ENCODE peak calls at places on chromosome 12, in seven cellular contexts. D is amniotic stem cell; T is tibial artery; I is stimulated activated CD8-positive, alpha-beta memory T cell treated with anti-CD3 and anti-CD28 coated beads, Interleukin-12 subunit alpha, Interleukin-12 subunit beta, amount 100 ng/mL, for 4 hours; H is neural crest cell; M is ecto neural progenitor cell; A is RCC 7860. F is an unnamed sample.

GRCh38 chr12:3207858-3208257 is 130.7 kb downstream of the TSPAN9 start:
- DNase-seq in D (no peak), T (no peak), I (no peak), H (no peak), M (no peak), A (no peak), F (peak; percentile 45)

GRCh38 chr12:1583421-1584078 is 10.8 kb downstream of the FBXL14 start:
- DNase-seq in D (peak; percentile 81), T (no peak), I (no peak), H (peak; percentile 71), M (peak; percentile 77), A (peak; percentile 65), F (peak; percentile 93)

GRCh38 chr12:50257226-50258166 is 25.8 kb downstream of the LIMA1 start:
- DNase-seq in D (no peak), T (peak; percentile 57), I (no peak), H (no peak), M (no peak), A (no peak), F (peak; percentile 60)

GRCh38 chr12:27595231-27595642 is 71.2 kb downstream of the PPFIBP1 start:
- DNase-seq in D (peak; percentile 77), T (peak; percentile 62), I (no peak), H (no peak), M (peak; percentile 52), A (no peak), F (peak; percentile 78)

GRCh38 chr12:13566286-13566685 is 369.8 kb downstream of the EMP1 start:
- DNase-seq in D (no peak), T (no peak), I (no peak), H (no peak), M (no peak), A (no peak), F (no peak)

GRCh38 chr12:118371354-118372282 is 1.1 kb downstream of the TAOK3 start:
- DNase-seq in D (no peak), T (peak; percentile 30), I (no peak), H (peak; percentile 6), M (peak; percentile 76), A (no peak), F (peak; percentile 48)

GRCh38 chr12:71558445-71558844 is 105.2 kb downstream of the ZFC3H1 start:
- DNase-seq in D (no peak), T (no peak), I (no peak), H (no peak), M (no peak), A (no peak), F (no peak)

GRCh38 chr12:52559979-52560378 is 7.0 kb upstream of the KRT71 start:
- DNase-seq in D (no peak), T (no peak), I (no peak), H (no peak), M (no peak), A (no peak), F (no peak)

GRCh38 chr12:6268484-6269157 is 41.9 kb upstream of the PLEKHG6 start:
- DNase-seq in D (no peak), T (no peak), I (no peak), H (no peak), M (no peak), A (no peak), F (no peak)

GRCh38 chr12:53751336-53752191 is at the start of gene CISTR:
- DNase-seq in D (no peak), T (no peak), I (no peak), H (no peak), M (peak; percentile 75), A (no peak), F (no peak)

GRCh38 chr12:81758421-81759214 is 532 bp downstream of the PPFIA2 start:
- DNase-seq in D (no peak), T (peak; percentile 30), I (no peak), H (peak; percentile 32), M (peak; percentile 74), A (no peak), F (no peak)

GRCh38 chr12:67052981-67053380 is 216.2 kb upstream of the CAND1 start:
- DNase-seq in D (no peak), T (no peak), I (no peak), H (no peak), M (no peak), A (no peak), F (no peak)

GRCh38 chr12:6765634-6766581 is at the start of gene PTMS:
- DNase-seq in D (peak; percentile 75), T (peak; percentile 76), I (no peak), H (peak; percentile 81), M (peak; percentile 96), A (peak; percentile 64), F (peak; percentile 79)

GRCh38 chr12:22467190-22467589 is 77.2 kb downstream of the C2CD5 start:
- DNase-seq in D (peak; percentile 32), T (no peak), I (no peak), H (no peak), M (no peak), A (no peak), F (no peak)

GRCh38 chr12:12684375-12685106 is 11.4 kb downstream of the GPR19 start:
- DNase-seq in D (no peak), T (no peak), I (no peak), H (peak; percentile 70), M (peak; percentile 92), A (no peak), F (peak; percentile 71)

GRCh38 chr12:42128327-42128726 is 16.3 kb downstream of the GXYLT1 start:
- DNase-seq in D (no peak), T (no peak), I (no peak), H (no peak), M (no peak), A (peak; percentile 28), F (peak; percentile 32)

GRCh38 chr12:12282761-12283160 is 15.9 kb upstream of the LRP6 start:
- DNase-seq in D (no peak), T (no peak), I (no peak), H (no peak), M (no peak), A (peak; percentile 51), F (peak; percentile 28)

GRCh38 chr12:64600164-64600561 is 10.1 kb upstream of the RASSF3 start:
- DNase-seq in D (no peak), T (no peak), I (no peak), H (no peak), M (no peak), A (no peak), F (no peak)

GRCh38 chr12:47017901-47018479 is 61.4 kb upstream of the PCED1B start:
- DNase-seq in D (no peak), T (no peak), I (no peak), H (no peak), M (no peak), A (no peak), F (no peak)

GRCh38 chr12:71155228-71155627 is 2.6 kb downstream of the TSPAN8 start:
- DNase-seq in D (no peak), T (no peak), I (no peak), H (no peak), M (no peak), A (no peak), F (no peak)

GRCh38 chr12:2582631-2583616 is 211.8 kb upstream of the FKBP4 start:
- DNase-seq in D (peak; percentile 2), T (peak; percentile 42), I (peak; percentile 6), H (peak; percentile 76), M (peak; percentile 90), A (no peak), F (peak; percentile 69)

GRCh38 chr12:73964641-73965040 is 573.0 kb upstream of the ATXN7L3B start:
- DNase-seq in D (no peak), T (no peak), I (no peak), H (no peak), M (no peak), A (no peak), F (no peak)

GRCh38 chr12:4487024-4487423 is 41.4 kb upstream of the FGF6 start:
- DNase-seq in D (no peak), T (no peak), I (no peak), H (no peak), M (no peak), A (no peak), F (no peak)

GRCh38 chr12:30988086-30988485 is 61.5 kb downstream of the TSPAN11 start:
- DNase-seq in D (no peak), T (no peak), I (no peak), H (no peak), M (no peak), A (no peak), F (no peak)

GRCh38 chr12:12133785-12134184 is 63.0 kb downstream of the BCL2L14 start:
- DNase-seq in D (no peak), T (no peak), I (no peak), H (no peak), M (no peak), A (no peak), F (no peak)

GRCh38 chr12:79690606-79691298 is at the start of gene PAWR:
- DNase-seq in D (no peak), T (peak; percentile 57), I (peak; percentile 2), H (peak; percentile 57), M (peak; percentile 92), A (peak; percentile 57), F (peak; percentile 85)

GRCh38 chr12:88416155-88416554 is 164.1 kb downstream of the KITLG start:
- DNase-seq in D (no peak), T (no peak), I (no peak), H (no peak), M (no peak), A (no peak), F (no peak)